ENCODE peak calls at places on chromosomes 5 and 9, in four cellular contexts. One of them, this sample, is unnamed.

GRCh38 chr5:59813761-59814562 is 79.6 kb downstream of the PDE4D start:
- DNase-seq in GM12878: no peak
- DNase-seq in H1: no peak
- DNase-seq in HepG2: peak
- DNase-seq in this sample: peak

GRCh38 chr5:115810776-115811175 is 5.7 kb downstream of the CDO1 start:
- DNase-seq in GM12878: no peak
- DNase-seq in HepG2: no peak
- DNase-seq in H1: no peak
- DNase-seq in this sample: no peak

GRCh38 chr9:115717711-115718173 is 435.8 kb upstream of the PAPPA start:
- DNase-seq in H1: no peak
- DNase-seq in GM12878: no peak
- DNase-seq in HepG2: no peak
- DNase-seq in this sample: no peak

GRCh38 chr9:111348821-111349271 is 18.8 kb upstream of the OR2K2 start:
- DNase-seq in HepG2: peak
- DNase-seq in GM12878: no peak
- DNase-seq in H1: no peak
- DNase-seq in this sample: no peak

GRCh38 chr9:124810513-124811355 is 33.8 kb downstream of the OLFML2A start:
- DNase-seq in HepG2: peak
- DNase-seq in GM12878: no peak
- DNase-seq in H1: peak
- DNase-seq in this sample: peak

GRCh38 chr9:98083059-98083458 is 26.5 kb downstream of the NANS start:
- DNase-seq in H1: no peak
- DNase-seq in GM12878: no peak
- DNase-seq in HepG2: no peak
- DNase-seq in this sample: no peak

GRCh38 chr5:168802337-168802736 is 223.2 kb upstream of the PANK3 start:
- DNase-seq in GM12878: no peak
- DNase-seq in H1: no peak
- DNase-seq in HepG2: no peak
- DNase-seq in this sample: no peak

GRCh38 chr5:132825824-132826391 is 4.5 kb downstream of the SHROOM1 start:
- DNase-seq in HepG2: no peak
- DNase-seq in H1: no peak
- DNase-seq in GM12878: no peak
- DNase-seq in this sample: no peak

GRCh38 chr5:71475788-71476384 is 20.4 kb downstream of the BDP1 start:
- DNase-seq in HepG2: peak
- DNase-seq in GM12878: no peak
- DNase-seq in H1: no peak
- DNase-seq in this sample: no peak

GRCh38 chr9:88789785-88790184 is 201.5 kb upstream of the S1PR3 start:
- DNase-seq in H1: no peak
- DNase-seq in HepG2: no peak
- DNase-seq in GM12878: no peak
- DNase-seq in this sample: no peak

GRCh38 chr5:169874626-169875025 is 105.7 kb downstream of the INSYN2B start:
- DNase-seq in H1: no peak
- DNase-seq in HepG2: no peak
- DNase-seq in GM12878: no peak
- DNase-seq in this sample: no peak

GRCh38 chr9:134324359-134325095 is 1.7 kb upstream of the RXRA start:
- DNase-seq in HepG2: no peak
- DNase-seq in GM12878: no peak
- DNase-seq in H1: no peak
- DNase-seq in this sample: no peak

GRCh38 chr5:76813982-76814562 is 4.8 kb upstream of the F2RL1 start:
- DNase-seq in HepG2: peak
- DNase-seq in H1: no peak
- DNase-seq in GM12878: no peak
- DNase-seq in this sample: no peak

GRCh38 chr5:64417390-64417789 is 88.4 kb upstream of the RGS7BP start:
- DNase-seq in H1: no peak
- DNase-seq in GM12878: no peak
- DNase-seq in HepG2: no peak
- DNase-seq in this sample: no peak

GRCh38 chr9:108056805-108057386 is 567.3 kb upstream of the KLF4 start:
- DNase-seq in H1: no peak
- DNase-seq in GM12878: no peak
- DNase-seq in HepG2: no peak
- DNase-seq in this sample: no peak

GRCh38 chr5:219492-219891 is 1.4 kb downstream of the SDHA start:
- DNase-seq in GM12878: no peak
- DNase-seq in HepG2: no peak
- DNase-seq in H1: no peak
- DNase-seq in this sample: no peak

GRCh38 chr9:107504585-107505455 is 15.3 kb upstream of the KLF4 start:
- DNase-seq in H1: no peak
- DNase-seq in GM12878: no peak
- DNase-seq in HepG2: peak
- DNase-seq in this sample: no peak

GRCh38 chr9:96139592-96140251 is 162.3 kb downstream of the HSD17B3 start:
- DNase-seq in HepG2: no peak
- DNase-seq in GM12878: no peak
- DNase-seq in H1: no peak
- DNase-seq in this sample: no peak

GRCh38 chr5:62593331-62593730 is 14.7 kb downstream of the LRRC70 start:
- DNase-seq in GM12878: no peak
- DNase-seq in H1: no peak
- DNase-seq in HepG2: no peak
- DNase-seq in this sample: no peak

GRCh38 chr5:112738180-112738560 is 485 bp downstream of the APC start:
- DNase-seq in HepG2: no peak
- DNase-seq in H1: no peak
- DNase-seq in GM12878: no peak
- DNase-seq in this sample: no peak
- H3K9ac ChIP-seq in HepG2: no peak
- H3K9ac ChIP-seq in H1: peak
- H3K9ac ChIP-seq in GM12878: peak
- H3K9ac ChIP-seq in this sample: no peak

GRCh38 chr5:9858043-9858442 is 227.9 kb upstream of the TAS2R1 start:
- DNase-seq in HepG2: no peak
- DNase-seq in H1: no peak
- DNase-seq in GM12878: no peak
- DNase-seq in this sample: no peak

GRCh38 chr5:9859798-9860197 is 229.6 kb upstream of the TAS2R1 start:
- DNase-seq in HepG2: no peak
- DNase-seq in H1: no peak
- DNase-seq in GM12878: no peak
- DNase-seq in this sample: no peak

GRCh38 chr5:9864791-9865190 is 234.6 kb upstream of the TAS2R1 start:
- DNase-seq in HepG2: no peak
- DNase-seq in H1: no peak
- DNase-seq in GM12878: no peak
- DNase-seq in this sample: no peak

GRCh38 chr5:9863486-9863885 is 233.3 kb upstream of the TAS2R1 start:
- DNase-seq in HepG2: no peak
- DNase-seq in GM12878: no peak
- DNase-seq in H1: no peak
- DNase-seq in this sample: no peak

DNA sequence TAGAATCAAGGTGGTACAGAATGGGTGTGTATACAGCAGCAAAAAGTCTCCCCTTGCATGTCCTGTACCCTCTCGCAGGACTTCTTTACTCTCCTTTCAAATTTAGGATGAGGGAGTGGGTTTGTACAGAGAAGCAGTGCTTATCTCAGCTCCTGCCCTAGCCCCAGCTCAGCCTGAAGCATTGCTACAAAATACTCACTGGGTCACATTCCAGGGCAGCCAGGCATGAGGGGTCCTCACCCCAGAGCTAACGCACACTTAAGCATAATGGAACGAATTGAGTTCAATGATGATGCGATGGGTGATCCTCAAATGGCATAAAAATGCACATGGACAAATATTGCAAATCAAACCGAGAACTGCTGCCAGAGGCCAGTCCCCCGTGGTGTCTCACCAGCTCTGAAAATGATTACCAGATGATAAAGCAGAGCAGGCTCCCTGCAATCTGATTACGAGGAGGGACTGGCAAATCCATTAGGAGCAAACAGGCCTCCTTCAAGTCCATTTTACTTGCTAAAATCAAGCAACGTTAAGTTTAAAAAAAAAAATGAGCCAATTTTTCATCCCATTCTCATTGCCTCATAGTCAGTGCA is 231.6 kb upstream of the TAS2R1 start:
- DNase-seq in HepG2: no peak
- DNase-seq in GM12878: no peak
- DNase-seq in H1: no peak
- DNase-seq in this sample: no peak
- TF ChIP-seq SUZ12 in HepG2: no peak
- TF ChIP-seq SUZ12 in GM12878: no peak
- TF ChIP-seq SUZ12 in H1: no peak
- TF ChIP-seq SUZ12 in this sample: no peak

GRCh38 chr5:60844429-60844890 is 391 bp upstream of the ELOVL7 start:
- DNase-seq in H1: no peak
- DNase-seq in GM12878: no peak
- DNase-seq in HepG2: peak
- DNase-seq in this sample: peak
- H3K9ac ChIP-seq in H1: peak
- H3K9ac ChIP-seq in GM12878: peak
- H3K9ac ChIP-seq in HepG2: peak
- H3K9ac ChIP-seq in this sample: peak

DNA sequence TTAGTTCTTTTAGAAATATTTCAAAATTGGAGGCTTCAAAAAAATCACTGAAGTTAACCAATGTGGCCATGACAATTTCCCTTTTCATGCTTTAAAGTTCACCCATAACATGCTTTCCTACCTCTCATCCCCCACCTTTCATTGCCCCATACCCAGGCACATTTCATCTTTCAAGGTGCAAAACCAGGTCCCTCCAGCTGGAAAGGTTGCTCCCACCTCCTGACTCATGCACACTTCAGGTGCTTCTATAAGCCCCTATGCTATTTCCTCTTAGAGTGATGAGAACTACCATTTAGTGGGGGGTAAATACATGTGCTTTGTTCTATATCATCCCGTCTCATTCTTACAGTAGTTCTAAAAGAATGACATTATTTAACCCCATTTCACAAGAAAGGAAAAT is 15.4 kb downstream of the FYB1 start:
- DNase-seq in H1: no peak
- DNase-seq in GM12878: no peak
- DNase-seq in HepG2: no peak
- DNase-seq in this sample: no peak
- TF ChIP-seq SUZ12 in H1: no peak
- TF ChIP-seq SUZ12 in GM12878: no peak
- TF ChIP-seq SUZ12 in HepG2: no peak
- TF ChIP-seq SUZ12 in this sample: no peak

GRCh38 chr5:176386491-176386890 is 1.9 kb downstream of the NOP16 start:
- DNase-seq in H1: no peak
- DNase-seq in GM12878: no peak
- DNase-seq in HepG2: no peak
- DNase-seq in this sample: no peak
- H3K9ac ChIP-seq in H1: no peak
- H3K9ac ChIP-seq in GM12878: peak
- H3K9ac ChIP-seq in HepG2: peak
- H3K9ac ChIP-seq in this sample: no peak

GRCh38 chr9:16553869-16554540 is 316.5 kb downstream of the BNC2 start:
- DNase-seq in HepG2: no peak
- DNase-seq in H1: no peak
- DNase-seq in GM12878: no peak
- DNase-seq in this sample: no peak

GRCh38 chr9:16555802-16556201 is 314.7 kb downstream of the BNC2 start:
- DNase-seq in HepG2: no peak
- DNase-seq in GM12878: no peak
- DNase-seq in H1: no peak
- DNase-seq in this sample: no peak

GRCh38 chr9:16561121-16561520 is 309.3 kb downstream of the BNC2 start:
- DNase-seq in GM12878: no peak
- DNase-seq in HepG2: no peak
- DNase-seq in H1: no peak
- DNase-seq in this sample: no peak

GRCh38 chr9:16563446-16563845 is 307.0 kb downstream of the BNC2 start:
- DNase-seq in GM12878: no peak
- DNase-seq in HepG2: no peak
- DNase-seq in H1: no peak
- DNase-seq in this sample: no peak

GRCh38 chr9:16559418-16560188 is 310.9 kb downstream of the BNC2 start:
- DNase-seq in HepG2: no peak
- DNase-seq in GM12878: no peak
- DNase-seq in H1: no peak
- DNase-seq in this sample: no peak
- TF ChIP-seq SUZ12 in HepG2: no peak
- TF ChIP-seq SUZ12 in GM12878: no peak
- TF ChIP-seq SUZ12 in H1: no peak
- TF ChIP-seq SUZ12 in this sample: no peak

DNA sequence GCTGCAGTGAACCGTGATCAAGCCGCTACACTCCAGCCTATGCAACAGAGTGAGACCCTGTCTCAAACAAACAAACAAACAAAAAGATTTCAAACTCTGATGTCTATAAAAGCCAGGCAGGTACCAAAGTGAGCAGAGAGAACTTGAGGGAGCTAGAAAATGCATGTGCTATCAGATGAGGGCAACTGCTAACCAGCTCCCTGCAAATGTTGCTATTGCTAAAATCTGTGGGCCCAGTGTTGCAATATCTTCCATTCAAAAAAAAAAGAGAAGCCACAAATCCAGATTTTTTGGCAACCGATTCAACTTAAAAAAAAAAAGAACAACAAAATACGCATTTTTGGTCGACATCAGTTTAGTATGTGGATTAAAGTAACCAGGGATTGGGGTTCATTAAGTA is 5.5 kb downstream of the UBE2D2 start:
- DNase-seq in H1: no peak
- DNase-seq in HepG2: no peak
- DNase-seq in GM12878: no peak
- DNase-seq in this sample: no peak
- H3K9ac ChIP-seq in H1: no peak
- H3K9ac ChIP-seq in HepG2: no peak
- H3K9ac ChIP-seq in GM12878: no peak
- H3K9ac ChIP-seq in this sample: no peak

GRCh38 chr5:179558912-179559279 is 8.5 kb downstream of the RUFY1 start:
- DNase-seq in H1: no peak
- DNase-seq in HepG2: peak
- DNase-seq in GM12878: no peak
- DNase-seq in this sample: peak
- TF ChIP-seq SUZ12 in H1: no peak
- TF ChIP-seq SUZ12 in HepG2: no peak
- TF ChIP-seq SUZ12 in GM12878: no peak
- TF ChIP-seq SUZ12 in this sample: no peak

This sample was measured in NT2/D1.